ENCODE peak calls at places on chromosomes 3 and 15, in six cellular contexts. N is heart left ventricle, B is tibial artery, C is astrocyte, R is cardiac muscle cell, A is Panc1. W is an unnamed sample. For H3K27me3, the result is how much of the 10 kb centered on the place peaks cover.

GRCh38 chr3:152197451-152197850 is 71.3 kb upstream of the MBNL1 start:
- DNase-seq in C (peak), A (no peak), B (no peak), N (no peak), R (no peak), W (no peak)

GRCh38 chr3:42079701-42080323 is 11.3 kb upstream of the TRAK1 start:
- DNase-seq in N (no peak), R (no peak), C (no peak), A (no peak), B (no peak), W (no peak)

GRCh38 chr3:127747751-127748521 is 74.4 kb downstream of the MGLL start:
- DNase-seq in B (peak), C (peak), A (no peak), R (peak), N (peak), W (peak)

GRCh38 chr3:132196113-132196512 is 121.1 kb upstream of the ACP3 start:
- DNase-seq in R (no peak), N (no peak), A (no peak), C (no peak), B (no peak), W (peak)

GRCh38 chr15:41832875-41833274 is 5.0 kb downstream of the JMJD7 start:
- DNase-seq in B (no peak), N (no peak), R (no peak), C (no peak), A (no peak), W (peak)

GRCh38 chr3:128618398-128618726 is 32.3 kb downstream of the RPN1 start:
- DNase-seq in B (no peak), C (no peak), N (no peak), A (no peak), R (no peak), W (no peak)

GRCh38 chr3:119831022-119831421 is 49.1 kb downstream of the NR1I2 start:
- DNase-seq in B (no peak), R (peak), N (no peak), A (no peak), C (no peak), W (no peak)

GRCh38 chr15:70867911-70868467 is 14.0 kb upstream of the LARP6 start:
- DNase-seq in B (no peak), R (peak), C (peak), N (no peak), A (no peak), W (no peak)

GRCh38 chr15:56019060-56019793 is 25.8 kb upstream of the NEDD4 start:
- DNase-seq in A (no peak), N (no peak), R (no peak), C (peak), B (no peak), W (no peak)

GRCh38 chr3:126990890-126991289 is 8.0 kb downstream of the PLXNA1 start:
- DNase-seq in A (no peak), R (no peak), C (no peak), N (no peak), B (no peak), W (no peak)

GRCh38 chr3:174957581-174958001 is 98.5 kb downstream of the NAALADL2 start:
- DNase-seq in N (no peak), C (peak), A (no peak), R (no peak), B (no peak), W (no peak)

GRCh38 chr15:74378853-74379252 is 11.4 kb upstream of the CYP11A1 start:
- DNase-seq in R (peak), C (peak), N (no peak), A (no peak), B (no peak), W (no peak)

DNA sequence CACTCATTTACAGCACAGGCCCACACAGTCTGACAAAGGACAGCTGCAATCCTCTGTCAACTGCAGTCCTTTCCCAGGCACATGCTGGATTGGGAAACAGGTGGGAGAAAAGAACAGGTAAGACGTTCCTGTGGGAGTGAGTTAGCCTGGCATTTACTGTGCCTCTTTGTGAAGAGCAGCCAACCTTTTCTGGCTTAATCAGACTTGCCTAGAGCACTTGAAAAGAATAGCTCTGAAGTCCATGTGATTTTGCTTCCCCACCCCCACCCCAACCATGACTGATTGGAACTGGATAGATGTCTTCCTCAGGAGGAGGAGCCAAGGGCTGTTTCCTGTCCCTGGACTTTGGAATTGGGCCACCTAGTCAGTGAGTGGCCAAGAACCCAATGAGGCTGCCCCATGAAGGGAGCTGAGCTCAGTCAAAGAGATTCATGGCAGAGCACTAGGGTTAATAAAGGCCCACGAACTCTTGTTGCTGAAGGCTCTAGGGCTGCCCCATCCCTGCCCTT is 4.7 kb upstream of the TMEM41A start:
- DNase-seq in N (no peak), A (no peak), R (no peak), C (no peak), B (no peak), W (no peak)
- H3K27ac ChIP-seq in N (no peak), A (no peak), R (peak), C (no peak), B (no peak), W (no peak)

GRCh38 chr15:59723686-59724336 is 34.7 kb upstream of the BNIP2 start:
- DNase-seq in R (peak), B (no peak), C (no peak), N (no peak), A (no peak), W (no peak)

GRCh38 chr15:59722032-59722431 is 32.9 kb upstream of the BNIP2 start:
- DNase-seq in A (no peak), N (no peak), C (no peak), B (no peak), R (no peak), W (no peak)

GRCh38 chr15:59722451-59722850 is 33.3 kb upstream of the BNIP2 start:
- DNase-seq in N (no peak), B (no peak), C (no peak), A (no peak), R (no peak), W (no peak)

DNA sequence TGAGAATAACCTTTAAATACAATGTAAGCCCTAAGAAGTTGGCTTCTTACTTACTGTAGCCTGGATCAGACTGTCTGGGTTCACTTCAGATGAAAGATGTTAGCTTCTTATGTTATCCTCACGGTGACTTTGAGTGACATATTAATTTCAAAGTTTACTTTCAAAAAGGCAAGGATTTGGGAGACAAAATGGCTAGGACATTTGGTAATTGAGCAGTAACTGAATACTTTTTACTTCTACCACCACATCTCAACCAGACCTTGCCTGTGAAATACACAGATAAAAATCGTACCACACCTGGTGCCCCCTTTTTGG is 36.0 kb upstream of the BNIP2 start:
- DNase-seq in B (no peak), R (no peak), A (no peak), C (no peak), N (no peak), W (no peak)
- TF ChIP-seq CTCF in B (no peak), R (no peak), A (peak), C (no peak), N (no peak), W (no peak)

DNA sequence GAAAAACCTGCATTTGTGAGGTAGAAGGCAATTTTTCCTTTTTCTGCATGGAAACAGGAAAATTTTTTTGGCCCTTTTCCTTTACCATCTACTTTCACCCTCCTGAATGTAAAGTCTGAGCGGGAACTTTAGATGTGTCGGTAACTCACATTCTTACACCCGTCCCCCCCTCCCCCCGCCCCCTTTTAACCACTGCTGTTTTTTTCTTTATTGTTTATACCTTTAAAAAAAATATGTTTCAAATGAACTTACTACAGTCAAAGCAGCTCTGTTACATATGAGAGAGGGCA is 487 bp upstream of the HES1 start:
- DNase-seq in A (no peak), C (no peak), B (no peak), R (no peak), N (no peak), W (no peak)
- H3K27me3 ChIP-seq in A (under half), C (under half), B (under half), R (under half), N (half or more), W (under half)

GRCh38 chr15:87369269-87369668 is 887.3 kb downstream of the NTRK3 start:
- DNase-seq in C (peak), A (no peak), N (no peak), B (no peak), R (peak), W (no peak)
- H3K27ac ChIP-seq in C (peak), A (no peak), N (no peak), B (no peak), R (no peak), W (no peak)

DNA sequence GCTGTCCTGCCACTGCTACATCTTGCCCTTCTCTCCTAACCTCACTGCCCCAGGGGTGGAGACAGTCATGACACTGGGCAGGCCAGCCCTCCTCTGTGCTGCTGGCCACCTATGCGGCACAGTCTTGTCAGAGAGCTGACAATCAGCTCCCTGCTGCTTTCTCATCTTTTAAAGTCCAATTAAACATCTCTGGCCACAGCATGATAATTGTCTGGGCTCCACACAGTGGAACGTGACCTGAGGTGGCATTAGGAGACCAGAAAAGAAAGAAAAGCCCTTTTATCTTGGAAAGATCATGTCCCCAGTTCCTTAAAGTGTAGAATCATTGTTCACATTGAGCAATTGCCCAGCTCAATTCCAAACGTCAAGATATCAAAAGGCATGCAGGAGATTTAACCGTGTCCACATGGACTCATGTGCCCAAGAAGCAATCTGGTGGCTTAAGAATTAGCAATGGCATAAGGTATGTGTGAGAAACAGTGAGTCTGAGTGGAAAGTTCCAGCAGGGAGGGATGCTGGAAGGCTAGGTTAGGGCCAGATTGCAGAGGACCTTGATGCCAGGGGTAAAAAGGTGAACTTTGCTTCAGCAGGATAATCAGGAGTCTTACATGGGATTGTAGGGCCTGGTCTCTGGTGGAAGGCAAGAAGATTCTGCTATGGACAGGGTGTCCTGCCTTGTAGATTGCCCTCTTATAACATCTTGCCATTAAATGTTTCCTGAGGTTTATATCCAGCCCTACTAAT is 15.3 kb upstream of the CACNA1D start:
- DNase-seq in C (no peak), R (no peak), N (no peak), B (no peak), A (no peak), W (no peak)
- TF ChIP-seq CTCF in C (no peak), R (no peak), N (no peak), B (no peak), A (no peak), W (no peak)

GRCh38 chr3:193955719-193956118 is 180.2 kb upstream of the HES1 start:
- DNase-seq in R (no peak), B (no peak), N (no peak), A (no peak), C (no peak), W (no peak)

GRCh38 chr3:193962986-193963683 is 172.8 kb upstream of the HES1 start:
- DNase-seq in C (peak), R (no peak), B (no peak), A (no peak), N (no peak), W (no peak)

GRCh38 chr3:193960485-193961172 is 175.3 kb upstream of the HES1 start:
- DNase-seq in A (no peak), B (no peak), R (peak), N (no peak), C (peak), W (no peak)

GRCh38 chr3:193963808-193964516 is 172.0 kb upstream of the HES1 start:
- DNase-seq in C (no peak), A (no peak), N (no peak), B (no peak), R (no peak), W (no peak)

DNA sequence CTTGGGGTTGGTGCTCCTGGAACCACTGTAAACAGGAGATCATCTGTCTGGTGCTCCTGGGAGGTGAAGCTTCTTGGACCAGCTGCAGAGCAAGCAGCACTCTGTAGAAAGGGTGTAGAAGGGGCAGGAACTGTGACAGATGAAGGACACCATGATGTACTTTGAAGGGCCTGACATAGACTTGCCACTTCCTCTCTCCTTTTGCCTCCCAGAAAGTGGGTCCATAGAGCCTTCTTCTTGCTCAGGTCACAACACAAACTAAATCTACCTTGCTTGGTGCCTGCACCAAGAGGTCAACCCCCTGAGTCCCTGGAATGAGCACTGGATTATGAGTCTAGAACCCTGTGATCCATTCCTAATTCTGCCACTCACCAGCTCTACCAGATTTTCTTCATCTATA is 176.1 kb upstream of the HES1 start:
- DNase-seq in C (no peak), A (no peak), R (no peak), N (no peak), B (no peak), W (no peak)
- H3K27me3 ChIP-seq in C (under half), A (under half), R (under half), N (under half), B (under half), W (under half)

GRCh38 chr3:196765454-196765853 is 25.8 kb downstream of the PAK2 start:
- DNase-seq in B (no peak), C (no peak), N (no peak), R (no peak), A (no peak), W (no peak)
- H3K27ac ChIP-seq in B (no peak), C (no peak), N (no peak), R (no peak), A (no peak), W (no peak)

GRCh38 chr15:52217186-52217585 is 26.0 kb upstream of the GNB5 start:
- DNase-seq in R (no peak), N (no peak), A (no peak), B (no peak), C (no peak), W (peak)
- TF ChIP-seq CTCF in R (no peak), N (no peak), A (peak), B (no peak), C (no peak), W (no peak)

GRCh38 chr15:45486317-45486716 is 36.2 kb downstream of the SLC30A4 start:
- DNase-seq in N (no peak), C (no peak), B (no peak), A (no peak), R (no peak), W (no peak)

GRCh38 chr15:45476395-45476794 is 46.2 kb downstream of the SLC30A4 start:
- DNase-seq in R (no peak), B (no peak), A (no peak), N (no peak), C (no peak), W (no peak)

DNA sequence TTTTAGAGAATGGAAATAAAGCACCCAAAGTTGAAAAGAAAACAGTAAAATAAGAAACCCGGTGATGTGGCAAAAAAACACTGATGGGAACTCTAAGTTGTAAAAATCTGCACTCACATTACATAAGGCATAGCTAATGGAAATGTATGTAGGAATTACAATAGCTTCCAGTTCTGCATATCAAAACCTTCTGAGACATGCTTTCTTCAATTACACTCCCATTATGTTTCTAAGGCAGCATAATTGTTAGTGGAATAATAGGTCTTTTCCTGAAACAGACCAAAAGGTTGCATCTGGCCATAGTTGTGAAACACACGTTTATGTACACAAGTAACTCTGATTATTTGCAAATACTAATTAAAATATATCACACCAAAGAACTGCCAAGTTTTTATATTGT is 41.4 kb downstream of the SLC30A4 start:
- DNase-seq in B (no peak), R (no peak), A (no peak), N (no peak), C (no peak), W (no peak)
- H3K27me3 ChIP-seq in B (under half), R (under half), A (under half), N (under half), C (under half), W (under half)

GRCh38 chr3:105033081-105033480 is 333.6 kb upstream of the ALCAM start:
- DNase-seq in B (no peak), C (no peak), A (no peak), R (no peak), N (no peak), W (no peak)

GRCh38 chr3:105032541-105032940 is 334.2 kb upstream of the ALCAM start:
- DNase-seq in B (no peak), A (no peak), R (no peak), N (no peak), C (no peak), W (no peak)

GRCh38 chr3:105030211-105030610 is 336.5 kb upstream of the ALCAM start:
- DNase-seq in C (no peak), N (no peak), B (no peak), A (no peak), R (no peak), W (no peak)
- H3K27ac ChIP-seq in C (no peak), N (no peak), B (no peak), A (no peak), R (no peak), W (no peak)

W was measured in thyroid gland.